ENCODE peak calls at places on chromosomes 6 and 20, in seven cellular contexts. N, A, P, V, R, X and B are unnamed samples.

GRCh38 chr6:50720623-50721022 is 7.3 kb downstream of the TFAP2D start:
- DNase-seq in R (no peak), P (no peak), V (peak), N (peak), A (no peak), X (peak), B (no peak)

GRCh38 chr6:33313105-33313708 is 671 bp downstream of the TAPBP start:
- DNase-seq in N (peak), R (no peak), X (peak), A (no peak), V (peak), P (no peak), B (no peak)

GRCh38 chr20:19025430-19026120 is 186.9 kb upstream of the SLC24A3 start:
- DNase-seq in V (no peak), R (no peak), P (no peak), A (no peak), X (no peak), N (no peak), B (no peak)

GRCh38 chr20:4483481-4483880 is 238.2 kb upstream of the PRND start:
- DNase-seq in R (no peak), X (no peak), V (peak), A (no peak), P (no peak), N (no peak), B (no peak)

GRCh38 chr20:1320016-1320415 is 8.9 kb downstream of the SDCBP2 start:
- DNase-seq in A (no peak), N (no peak), X (no peak), V (no peak), P (no peak), R (no peak), B (no peak)

GRCh38 chr6:125201961-125202729 is 48.6 kb downstream of the TPD52L1 start:
- DNase-seq in X (no peak), A (no peak), V (peak), N (peak), R (peak), P (peak), B (no peak)

GRCh38 chr6:167796668-167797031 is 30.1 kb upstream of the AFDN start:
- DNase-seq in R (no peak), N (no peak), P (no peak), A (no peak), V (no peak), X (no peak), B (no peak)

GRCh38 chr20:3093861-3094361 is 9.4 kb upstream of the AVP start:
- DNase-seq in A (no peak), P (no peak), X (no peak), N (no peak), V (no peak), R (no peak), B (no peak)

GRCh38 chr6:122696079-122696478 is 83.4 kb upstream of the FABP7 start:
- DNase-seq in A (no peak), R (peak), X (no peak), P (peak), V (peak), N (peak), B (no peak)

GRCh38 chr20:24668791-24669190 is 199.4 kb downstream of the SYNDIG1 start:
- DNase-seq in V (no peak), A (no peak), X (no peak), P (no peak), N (no peak), R (no peak), B (no peak)

GRCh38 chr6:157246771-157247484 is 76.4 kb downstream of the TMEM242 start:
- DNase-seq in R (no peak), N (no peak), X (no peak), P (no peak), V (no peak), A (no peak), B (no peak)

GRCh38 chr6:128483472-128484135 is 36.8 kb downstream of the PTPRK start:
- DNase-seq in R (no peak), P (no peak), V (peak), N (no peak), X (no peak), A (no peak), B (no peak)

GRCh38 chr6:139395891-139396299 is 21.4 kb upstream of the CITED2 start:
- DNase-seq in A (no peak), R (no peak), X (peak), V (no peak), N (no peak), P (no peak), B (no peak)

GRCh38 chr6:156719720-156720563 is 57.2 kb upstream of the ARID1B start:
- DNase-seq in R (peak), X (peak), V (peak), N (peak), A (peak), P (peak), B (no peak)

DNA sequence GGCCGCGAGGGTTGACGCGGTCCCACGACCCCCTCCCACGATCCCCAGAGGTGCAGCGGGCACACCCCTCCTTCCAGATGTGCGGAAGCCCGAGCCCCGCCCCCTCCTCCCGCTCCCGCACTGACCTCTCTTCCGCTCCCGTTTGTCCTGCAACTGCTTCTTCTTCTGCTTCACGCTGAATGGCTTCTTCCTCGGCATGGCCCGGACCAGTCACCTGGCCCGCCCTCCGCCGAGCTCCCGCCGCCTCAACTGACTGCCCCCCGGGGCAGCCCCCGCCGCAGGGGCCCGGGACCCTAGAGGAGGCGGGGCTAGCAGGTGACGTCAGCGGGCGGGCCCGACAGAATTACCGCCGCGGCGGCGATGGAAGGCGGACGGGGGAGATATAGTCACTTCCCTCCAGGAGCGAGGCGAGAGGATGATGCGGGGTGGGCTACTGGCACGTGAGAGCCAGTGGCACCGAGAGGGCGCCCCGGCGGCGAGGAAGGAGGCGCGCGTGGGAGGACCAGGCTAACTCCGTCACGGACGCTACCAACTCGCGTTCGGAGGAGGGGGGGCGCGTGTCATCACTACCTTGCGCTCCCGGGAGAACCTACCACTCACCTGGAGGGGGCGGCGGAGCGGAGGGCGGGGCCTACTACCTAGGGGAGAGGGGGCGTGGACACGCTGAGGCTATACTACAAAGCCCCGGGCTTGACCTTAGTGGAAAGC is at the start of gene GNL1:
- DNase-seq in P (peak), A (peak), V (peak), R (peak), X (peak), N (peak), B (peak)
- TF ChIP-seq CTCF in P (no peak), A (no peak), V (no peak), R (no peak), X (no peak), N (peak), B (no peak)

GRCh38 chr20:17648782-17649730 is 33.0 kb downstream of the RRBP1 start:
- DNase-seq in X (peak), V (no peak), R (no peak), A (peak), P (no peak), N (no peak), B (no peak)
- TF ChIP-seq CTCF in X (peak), V (peak), R (peak), A (no peak), P (peak), N (peak), B (peak)

DNA sequence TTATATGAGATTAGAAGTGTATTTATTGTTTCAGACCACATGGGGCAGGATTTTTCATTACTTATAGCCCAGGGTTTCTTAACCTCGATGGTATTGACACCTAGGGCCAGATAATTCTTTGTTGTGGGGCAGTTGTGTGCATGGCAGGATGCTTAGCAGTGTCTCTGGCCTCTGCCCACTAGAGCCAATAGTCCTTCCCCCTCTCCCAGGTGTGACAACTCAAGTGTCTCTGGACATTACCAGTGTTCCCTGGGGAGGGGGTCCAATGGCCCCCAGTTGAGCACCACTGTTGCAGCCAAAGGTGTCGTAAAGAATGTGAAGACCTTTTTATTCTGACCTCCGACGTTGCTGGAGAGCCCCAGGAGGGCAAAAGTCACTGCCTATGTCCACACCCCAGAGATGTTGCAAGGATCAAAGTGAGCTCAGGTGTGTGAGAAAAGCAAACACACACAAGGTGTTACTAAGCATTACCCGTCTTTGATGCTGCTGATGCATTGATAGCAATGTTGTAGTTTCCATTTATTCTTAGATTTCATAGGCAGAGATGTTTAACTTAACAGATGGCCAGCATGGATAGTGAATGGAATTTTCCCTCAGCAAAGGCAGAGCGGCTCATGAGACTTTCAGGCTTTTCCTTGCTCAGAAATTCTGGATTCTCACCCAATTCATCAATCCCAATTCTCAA is 22.2 kb downstream of the BANF2 start:
- DNase-seq in A (no peak), P (peak), R (no peak), V (peak), X (no peak), N (no peak), B (no peak)
- TF ChIP-seq CTCF in A (no peak), P (peak), R (no peak), V (no peak), X (no peak), N (peak), B (no peak)

GRCh38 chr20:14191559-14191958 is 145.9 kb downstream of the FLRT3 start:
- DNase-seq in R (no peak), P (no peak), A (no peak), V (no peak), X (no peak), N (no peak), B (no peak)

GRCh38 chr20:14189794-14190402 is 147.5 kb downstream of the FLRT3 start:
- DNase-seq in A (no peak), V (peak), P (no peak), R (peak), X (no peak), N (peak), B (no peak)

GRCh38 chr20:14193443-14193842 is 144.0 kb downstream of the FLRT3 start:
- DNase-seq in A (no peak), X (no peak), N (no peak), V (no peak), P (no peak), R (no peak), B (no peak)

GRCh38 chr20:14197097-14197496 is 140.3 kb downstream of the FLRT3 start:
- DNase-seq in A (no peak), V (peak), P (no peak), R (peak), N (peak), X (no peak), B (no peak)

GRCh38 chr20:14193885-14194284 is 143.5 kb downstream of the FLRT3 start:
- DNase-seq in V (no peak), P (no peak), R (no peak), A (no peak), X (no peak), N (no peak), B (no peak)
- TF ChIP-seq CTCF in V (no peak), P (no peak), R (peak), A (no peak), X (peak), N (peak), B (no peak)

GRCh38 chr20:52748235-52748950 is 223.8 kb upstream of the TSHZ2 start:
- DNase-seq in V (no peak), P (no peak), R (no peak), A (peak), X (no peak), N (no peak), B (no peak)

GRCh38 chr20:52749020-52749419 is 223.1 kb upstream of the TSHZ2 start:
- DNase-seq in X (no peak), A (no peak), P (no peak), V (no peak), R (no peak), N (no peak), B (no peak)

GRCh38 chr20:52746190-52746589 is 226.0 kb upstream of the TSHZ2 start:
- DNase-seq in P (no peak), N (no peak), X (peak), R (no peak), A (no peak), V (no peak), B (no peak)

GRCh38 chr20:52746768-52747167 is 225.4 kb upstream of the TSHZ2 start:
- DNase-seq in V (no peak), A (no peak), R (no peak), X (no peak), P (no peak), N (no peak), B (no peak)

DNA sequence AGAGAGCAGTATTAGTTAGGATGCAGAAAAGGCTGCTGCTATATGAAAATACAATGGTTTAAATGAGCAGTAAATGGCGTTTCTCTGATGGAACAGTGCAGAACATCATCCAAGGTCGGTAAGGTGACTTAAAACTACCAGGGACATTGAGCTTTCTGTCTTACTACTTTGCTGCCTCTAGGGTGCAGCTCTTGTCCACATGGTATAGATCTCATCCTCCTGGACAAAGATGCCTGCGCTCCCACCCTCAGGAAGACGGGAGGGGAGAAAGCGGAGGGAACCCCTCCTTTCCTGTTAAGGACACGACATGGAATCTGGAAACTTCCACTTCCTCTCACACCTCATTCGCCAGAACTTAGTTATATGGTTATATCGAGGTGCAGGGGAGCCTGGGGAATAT is 224.4 kb upstream of the TSHZ2 start:
- DNase-seq in A (peak), N (no peak), R (no peak), P (no peak), X (peak), V (no peak), B (no peak)
- TF ChIP-seq CTCF in A (no peak), N (no peak), R (peak), P (no peak), X (peak), V (no peak), B (peak)

GRCh38 chr20:46640536-46641311 is 10.5 kb downstream of the SLC13A3 start:
- DNase-seq in V (no peak), P (no peak), R (no peak), X (no peak), N (no peak), A (no peak), B (no peak)
- TF ChIP-seq CTCF in V (no peak), P (no peak), R (no peak), X (no peak), N (no peak), A (no peak), B (no peak)

DNA sequence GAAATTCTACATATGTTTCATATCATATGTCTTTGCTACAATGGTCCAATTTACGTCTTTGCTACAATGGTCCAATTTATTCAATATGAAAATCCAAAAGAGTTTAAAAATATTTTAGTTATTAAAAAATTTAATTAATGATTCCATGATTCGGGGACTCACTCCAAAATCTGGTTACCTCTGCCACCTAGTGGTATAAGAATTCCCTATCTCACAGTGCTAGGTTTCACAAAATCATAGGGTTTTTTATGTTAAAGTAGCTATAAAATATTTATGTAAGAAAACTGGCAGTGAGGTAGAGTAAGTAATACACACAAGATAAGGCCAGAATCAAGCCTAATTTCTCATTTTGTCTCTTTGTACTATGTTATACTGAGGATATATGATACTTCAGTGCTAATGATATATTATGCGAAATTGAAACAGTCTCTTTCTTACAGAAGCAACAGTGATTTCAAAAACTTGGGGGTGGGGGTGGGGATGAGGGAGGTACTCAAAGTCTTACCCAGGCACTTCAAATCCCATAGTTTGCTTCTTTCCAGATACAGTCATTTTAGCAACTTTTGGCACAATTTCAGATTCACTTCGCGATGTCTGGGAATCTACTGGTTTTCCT is 52.3 kb downstream of the HBS1L start:
- DNase-seq in A (no peak), N (no peak), P (no peak), R (no peak), X (no peak), V (peak), B (no peak)
- TF ChIP-seq CTCF in A (peak), N (peak), P (peak), R (peak), X (peak), V (peak), B (peak)

GRCh38 chr6:71127374-71127773 is 161.2 kb upstream of the OGFRL1 start:
- DNase-seq in X (no peak), P (no peak), R (no peak), A (no peak), N (no peak), V (no peak), B (no peak)
- TF ChIP-seq CTCF in X (no peak), P (no peak), R (no peak), A (no peak), N (no peak), V (no peak), B (no peak)